ENCODE peak calls at places on chromosomes 11 and 22, in seven cellular contexts. I is transverse colon, N is spleen, Z is thyroid gland, P is HCT116, D is H54, A is prostate gland. U is an unnamed sample.

GRCh38 chr22:26041931-26042330 is 127.3 kb upstream of the SEZ6L start:
- DNase-seq in I (no peak), N (no peak), Z (no peak), P (no peak), D (no peak), A (no peak), U (no peak)

GRCh38 chr22:32883131-32883530 is 81.6 kb downstream of the TIMP3 start:
- DNase-seq in I (no peak), N (no peak), Z (no peak), P (no peak), D (no peak), A (no peak), U (no peak)

GRCh38 chr11:7909585-7910325 is 21.3 kb downstream of the OR10A6 start:
- DNase-seq in I (no peak), N (no peak), Z (no peak), P (no peak), D (no peak), A (no peak), U (no peak)

GRCh38 chr22:42673898-42674390 is 24.8 kb upstream of the CYB5R3 start:
- DNase-seq in I (no peak), N (no peak), Z (peak; percentile 18), P (no peak), D (no peak), A (no peak), U (peak; percentile 80)

GRCh38 chr11:65897020-65897471 is 3.1 kb downstream of the FOSL1 start:
- DNase-seq in I (no peak), N (no peak), Z (no peak), P (no peak), D (no peak), A (no peak), U (no peak)

GRCh38 chr11:1077033-1077416 is 2.4 kb downstream of the MUC2 start:
- DNase-seq in I (no peak), N (peak; percentile 59), Z (no peak), P (no peak), D (no peak), A (no peak), U (no peak)

GRCh38 chr11:64742087-64742939 is 1.6 kb downstream of the RASGRP2 start:
- DNase-seq in I (no peak), N (peak; percentile 89), Z (no peak), P (no peak), D (no peak), A (no peak), U (no peak)

GRCh38 chr11:18265949-18266348 is at the start of gene SAA1:
- DNase-seq in I (no peak), N (no peak), Z (no peak), P (no peak), D (no peak), A (peak; percentile 34), U (no peak)

GRCh38 chr11:100498780-100499179 is 188.3 kb upstream of the ARHGAP42 start:
- DNase-seq in I (no peak), N (no peak), Z (no peak), P (no peak), D (no peak), A (no peak), U (no peak)

GRCh38 chr22:26995222-26995621 is 337.8 kb downstream of the MIAT start:
- DNase-seq in I (peak; percentile 9), N (no peak), Z (peak; percentile 43), P (no peak), D (no peak), A (no peak), U (no peak)

GRCh38 chr11:44886765-44887164 is 63.9 kb downstream of the TP53I11 start:
- DNase-seq in I (no peak), N (no peak), Z (no peak), P (no peak), D (no peak), A (no peak), U (no peak)

GRCh38 chr11:82009133-82009532 is 724.5 kb downstream of the FAM181B start:
- DNase-seq in I (no peak), N (no peak), Z (no peak), P (no peak), D (no peak), A (no peak), U (no peak)

GRCh38 chr11:124075492-124075840 is 34.3 kb upstream of the OR10G7 start:
- DNase-seq in I (no peak), N (no peak), Z (no peak), P (no peak), D (no peak), A (no peak), U (no peak)

GRCh38 chr11:112400615-112401014 is 140.0 kb upstream of the PLET1 start:
- DNase-seq in I (no peak), N (no peak), Z (no peak), P (no peak), D (no peak), A (no peak), U (no peak)

GRCh38 chr11:6319879-6320410 is 356 bp downstream of the CAVIN3 start:
- DNase-seq in I (peak; percentile 81), N (peak; percentile 83), Z (peak; percentile 71), P (peak; percentile 76), D (no peak), A (peak; percentile 56), U (peak; percentile 94)

GRCh38 chr11:1830119-1830499 is 4.7 kb upstream of the SYT8 start:
- DNase-seq in I (no peak), N (no peak), Z (no peak), P (no peak), D (no peak), A (no peak), U (no peak)

GRCh38 chr11:1336836-1337646 is 27.6 kb upstream of the TOLLIP start:
- DNase-seq in I (peak; percentile 41), N (peak; percentile 93), Z (peak; percentile 27), P (no peak), D (no peak), A (no peak), U (no peak)

GRCh38 chr11:19451609-19452008 is 210.9 kb upstream of the E2F8 start:
- DNase-seq in I (no peak), N (no peak), Z (no peak), P (no peak), D (no peak), A (no peak), U (no peak)

GRCh38 chr11:45933131-45933821 is 10.8 kb downstream of the LARGE2 start:
- DNase-seq in I (no peak), N (peak; percentile 86), Z (no peak), P (no peak), D (no peak), A (peak; percentile 89), U (no peak)

GRCh38 chr11:132158696-132159095 is 788.3 kb downstream of the NTM start:
- DNase-seq in I (no peak), N (no peak), Z (no peak), P (no peak), D (peak; percentile 13), A (no peak), U (no peak)

DNA sequence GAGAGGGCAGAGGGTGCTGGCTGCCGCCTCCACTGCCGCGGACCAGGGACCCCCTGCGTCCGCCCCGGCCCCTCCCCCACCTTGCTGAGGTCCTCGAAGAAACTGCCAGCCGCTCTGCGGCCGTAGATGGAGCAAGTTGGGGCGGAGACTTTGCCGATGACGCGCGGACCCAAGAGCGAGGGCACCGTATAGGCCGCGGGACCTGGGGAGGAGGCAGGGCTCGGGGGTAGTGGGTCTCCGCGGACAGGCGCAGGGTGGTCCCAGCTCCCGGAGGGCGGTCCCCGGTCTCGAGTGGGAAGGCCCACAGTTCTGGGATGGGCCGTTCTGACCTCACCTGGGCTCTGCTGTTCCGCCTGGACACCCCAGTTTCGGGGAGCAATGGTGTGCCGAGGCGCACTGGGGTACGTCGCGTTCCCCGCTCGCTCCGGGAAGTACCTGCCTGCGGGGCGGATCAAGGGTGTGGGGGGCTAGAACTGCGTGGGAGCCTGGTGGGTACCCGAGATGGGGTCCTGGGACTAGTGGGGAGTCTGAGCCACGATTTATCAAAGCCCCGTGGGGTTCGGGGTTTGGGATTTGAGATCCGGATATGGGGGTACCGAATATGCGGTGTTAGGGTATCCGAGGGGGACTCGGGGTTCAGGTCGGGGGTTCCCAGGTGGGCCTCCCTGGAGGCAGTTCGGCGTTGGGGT is 1.2 kb upstream of the TYMP start:
- DNase-seq in I (peak; percentile 93), N (peak; percentile 98), Z (peak; percentile 80), P (peak; percentile 76), D (no peak), A (peak; percentile 84), U (peak; percentile 71)
- TF ChIP-seq POLR2A in I (peak; percentile 85), N (peak; percentile 81), Z (peak; percentile 54), P (peak; percentile 28), D (no peak), A (peak; percentile 93), U (no peak)

DNA sequence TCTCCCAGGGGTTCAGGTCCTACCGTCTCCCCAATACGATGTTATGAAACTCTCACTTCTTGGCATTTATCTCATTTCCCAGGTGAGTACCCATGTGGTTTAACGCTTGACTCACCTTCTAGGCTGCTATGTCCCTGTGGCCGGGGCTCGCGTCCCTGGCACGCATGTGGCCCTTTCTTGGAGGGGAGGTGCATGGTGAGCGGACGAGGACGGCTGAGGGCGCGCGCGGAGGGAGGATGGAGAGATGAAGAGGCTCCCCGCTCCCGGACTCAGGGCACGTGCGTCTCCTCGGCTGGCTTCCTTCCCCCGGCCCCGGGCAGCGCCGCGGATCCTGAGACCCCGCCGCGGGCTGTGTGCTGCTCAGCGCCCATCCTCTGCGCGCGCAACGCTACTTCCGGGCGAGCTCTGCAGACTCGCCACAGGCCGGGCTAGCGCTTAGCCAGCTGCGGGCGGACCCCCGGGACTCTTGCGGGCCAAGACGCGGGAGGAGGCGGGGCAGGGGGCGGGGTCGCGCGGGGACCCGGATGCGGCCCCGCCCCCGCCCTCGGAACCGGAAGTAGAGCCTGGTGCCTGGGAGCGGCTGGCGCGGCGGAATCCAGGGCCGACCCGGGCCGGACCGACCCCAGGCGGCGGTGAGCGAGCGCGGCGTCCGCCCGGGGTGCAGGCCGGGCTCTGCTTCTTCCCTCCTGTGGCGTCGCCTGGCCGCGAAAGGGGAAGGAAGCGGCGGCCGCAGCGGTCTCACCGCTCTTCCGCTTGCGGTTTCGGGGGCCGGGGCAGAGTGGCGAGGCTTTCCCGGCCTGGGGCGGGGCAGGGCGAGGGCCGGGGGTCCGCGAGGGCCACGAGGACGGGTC is at the start of gene CTTN:
- DNase-seq in I (peak; percentile 84), N (peak; percentile 94), Z (peak; percentile 80), P (peak; percentile 71), D (peak; percentile 81), A (peak; percentile 64), U (peak; percentile 88)
- TF ChIP-seq POLR2A in I (peak; percentile 68), N (no peak), Z (no peak), P (peak; percentile 85), D (peak; percentile 64), A (peak; percentile 90), U (peak; percentile 35)

GRCh38 chr22:38982008-38982927 is at the start of gene APOBEC3B:
- DNase-seq in I (peak; percentile 92), N (peak; percentile 92), Z (peak; percentile 93), P (peak; percentile 81), D (peak; percentile 63), A (peak; percentile 88), U (peak; percentile 94)
- TF ChIP-seq POLR2A in I (peak; percentile 53), N (no peak), Z (no peak), P (no peak), D (peak; percentile 15), A (peak; percentile 68), U (no peak)

DNA sequence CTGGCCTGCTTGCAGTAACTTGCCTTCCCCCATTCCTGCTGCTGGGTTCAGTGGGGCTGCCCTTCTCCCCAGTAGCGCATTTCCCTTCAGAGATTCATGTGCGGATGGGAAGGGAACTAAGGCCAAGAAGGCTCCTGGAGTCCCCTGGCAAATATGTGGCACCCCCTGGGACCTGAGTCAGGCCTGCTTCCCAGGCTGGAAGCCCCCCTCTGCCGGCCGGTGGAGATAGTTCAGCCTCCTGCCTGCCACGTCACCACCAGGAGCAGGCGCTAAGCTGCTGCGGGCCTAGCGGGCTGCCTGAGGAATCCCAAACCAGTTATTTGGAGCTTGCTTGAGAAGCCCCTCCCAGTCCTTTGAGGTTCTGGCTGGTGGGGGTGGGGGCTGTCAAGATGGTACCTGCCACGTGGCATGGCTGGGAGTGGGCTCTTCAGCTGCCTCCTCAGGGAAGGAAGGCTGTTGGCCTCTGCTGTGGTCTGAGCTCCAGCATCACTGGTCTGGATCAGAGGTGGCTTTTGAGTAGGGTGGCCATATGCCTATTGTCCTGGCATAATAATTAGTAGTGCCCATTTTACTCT is 2.0 kb downstream of the SERPINH1 start:
- DNase-seq in I (peak; percentile 44), N (no peak), Z (no peak), P (no peak), D (no peak), A (no peak), U (peak; percentile 61)
- TF ChIP-seq POLR2A in I (no peak), N (no peak), Z (no peak), P (no peak), D (no peak), A (no peak), U (no peak)

U was measured in testis.